ENCODE peak calls at places on chromosome 10, in eight cellular contexts. Z is breast epithelium, S is SJSA1, A is AG04450, W is heart left ventricle, F is vagina, K is RWPE1, Q is GM23338. T is an unnamed sample.

GRCh38 chr10:71658349-71658745 is 61.2 kb downstream of the C10orf105 start:
- DNase-seq in Z (no peak), A (no peak), W (no peak), S (no peak), Q (no peak), K (no peak), F (no peak), T (no peak)

GRCh38 chr10:101397140-101397539 is 43.2 kb downstream of the BTRC start:
- DNase-seq in Q (peak; percentile 80), F (no peak), K (peak; percentile 26), S (peak; percentile 9), W (no peak), A (peak; percentile 26), Z (no peak), T (no peak)

GRCh38 chr10:63703740-63704345 is 182.6 kb downstream of the REEP3 start:
- DNase-seq in K (no peak), Z (no peak), W (no peak), A (no peak), Q (no peak), F (no peak), S (no peak), T (no peak)

GRCh38 chr10:125812128-125812527 is 10.9 kb downstream of the UROS start:
- DNase-seq in S (no peak), A (no peak), F (no peak), Z (no peak), K (no peak), Q (no peak), W (no peak), T (no peak)

GRCh38 chr10:1044146-1044545 is 4.8 kb downstream of the IDI1 start:
- DNase-seq in Z (no peak), A (no peak), W (no peak), F (no peak), S (no peak), Q (no peak), K (no peak), T (no peak)

GRCh38 chr10:4109469-4109868 is 324.5 kb upstream of the KLF6 start:
- DNase-seq in Z (no peak), S (no peak), K (no peak), A (no peak), Q (no peak), F (no peak), W (no peak), T (no peak)

GRCh38 chr10:64115913-64116643 is 594.9 kb downstream of the REEP3 start:
- DNase-seq in K (peak; percentile 24), W (no peak), S (peak; percentile 5), Z (no peak), Q (peak; percentile 75), A (no peak), F (no peak), T (no peak)

GRCh38 chr10:92756233-92757065 is 66.7 kb downstream of the HHEX start:
- DNase-seq in W (no peak), S (no peak), K (no peak), Z (no peak), A (no peak), F (no peak), Q (no peak), T (no peak)

GRCh38 chr10:74500806-74501205 is 325.6 kb upstream of the KAT6B start:
- DNase-seq in S (peak; percentile 72), W (no peak), Q (no peak), Z (no peak), F (no peak), K (no peak), A (peak; percentile 13), T (no peak)

GRCh38 chr10:60395711-60396110 is 6.0 kb upstream of the ANK3 start:
- DNase-seq in K (no peak), S (no peak), W (no peak), Q (no peak), A (no peak), Z (no peak), F (no peak), T (no peak)

GRCh38 chr10:80509403-80510161 is 28.1 kb upstream of the SH2D4B start:
- DNase-seq in K (peak; percentile 96), A (peak; percentile 29), Q (no peak), F (no peak), S (peak; percentile 94), W (peak; percentile 75), Z (no peak), T (peak; percentile 65)

GRCh38 chr10:92757720-92758119 is 68.0 kb downstream of the HHEX start:
- DNase-seq in K (no peak), Q (no peak), A (no peak), F (no peak), W (no peak), Z (no peak), S (no peak), T (no peak)

GRCh38 chr10:46520941-46521340 is 35.5 kb downstream of the GPRIN2 start:
- DNase-seq in W (peak; percentile 22), F (no peak), K (peak; percentile 55), A (no peak), Z (no peak), S (peak; percentile 85), Q (no peak), T (no peak)

GRCh38 chr10:119206603-119207366 is 586 bp upstream of the GRK5 start:
- DNase-seq in F (peak; percentile 93), A (no peak), Q (peak; percentile 76), W (peak; percentile 83), Z (peak; percentile 48), S (peak; percentile 85), K (peak; percentile 64), T (peak; percentile 82)

GRCh38 chr10:120460191-120460590 is 3.2 kb downstream of the PLPP4 start:
- DNase-seq in A (no peak), F (peak; percentile 20), Q (no peak), W (no peak), S (no peak), K (no peak), Z (no peak), T (no peak)

GRCh38 chr10:114301177-114301576 is 62.1 kb downstream of the VWA2 start:
- DNase-seq in A (no peak), Z (no peak), K (peak; percentile 88), Q (no peak), W (no peak), S (no peak), F (no peak), T (no peak)

GRCh38 chr10:116769791-116770190 is 27.4 kb upstream of the HSPA12A start:
- DNase-seq in S (no peak), Z (no peak), F (no peak), W (no peak), Q (no peak), A (no peak), K (peak; percentile 29), T (peak; percentile 49)

GRCh38 chr10:30724296-30724695 is 94.7 kb upstream of the LYZL2 start:
- DNase-seq in Z (no peak), K (no peak), W (no peak), F (no peak), S (no peak), A (no peak), Q (no peak), T (no peak)

GRCh38 chr10:53006663-53007610 is 234.4 kb upstream of the MBL2 start:
- DNase-seq in K (no peak), S (no peak), A (no peak), F (no peak), W (no peak), Z (no peak), Q (no peak), T (no peak)

GRCh38 chr10:31853629-31854028 is 75.0 kb downstream of the ARHGAP12 start:
- DNase-seq in W (no peak), Q (no peak), A (no peak), K (no peak), S (no peak), F (no peak), Z (no peak), T (no peak)
- H3K27ac ChIP-seq in W (no peak overlapping the region), Q (no peak overlapping the region), A (no peak overlapping the region), K (no peak overlapping the region), S (no peak overlapping the region), F (no peak overlapping the region), Z (no peak overlapping the region), T (no peak overlapping the region)

GRCh38 chr10:62080905-62081304 is 179.4 kb downstream of the ARID5B start:
- DNase-seq in Z (no peak), F (no peak), S (no peak), K (no peak), W (no peak), Q (peak; percentile 17), A (no peak), T (no peak)
- H3K27ac ChIP-seq in Z (peak overlapping the region; percentile 88), F (peak overlapping the region; percentile 86), S (no peak overlapping the region), K (peak overlapping the region; percentile 56), W (peak overlapping the region; percentile 88), Q (no peak overlapping the region), A (peak overlapping the region; percentile 58), T (peak overlapping the region; percentile 92)

GRCh38 chr10:7547825-7548224 is 118.9 kb downstream of the ITIH5 start:
- DNase-seq in Q (no peak), S (no peak), W (no peak), Z (peak; percentile 59), K (no peak), A (no peak), F (no peak), T (peak; percentile 56)

GRCh38 chr10:7551891-7552731 is 114.7 kb downstream of the ITIH5 start:
- DNase-seq in A (no peak), S (peak; percentile 33), W (no peak), Z (peak; percentile 30), F (no peak), K (no peak), Q (peak; percentile 51), T (no peak)

GRCh38 chr10:7550038-7550437 is 116.7 kb downstream of the ITIH5 start:
- DNase-seq in F (no peak), Q (no peak), A (no peak), S (no peak), W (no peak), Z (no peak), K (no peak), T (no peak)

GRCh38 chr10:7553531-7553930 is 113.2 kb downstream of the ITIH5 start:
- DNase-seq in W (no peak), S (no peak), F (no peak), K (no peak), Z (no peak), Q (no peak), A (no peak), T (no peak)

GRCh38 chr10:7551289-7551688 is 115.5 kb downstream of the ITIH5 start:
- DNase-seq in F (no peak), Z (no peak), Q (no peak), A (no peak), K (no peak), W (no peak), S (no peak), T (no peak)
- H3K27ac ChIP-seq in F (no peak overlapping the region), Z (no peak overlapping the region), Q (no peak overlapping the region), A (no peak overlapping the region), K (no peak overlapping the region), W (peak overlapping the region; percentile 43), S (no peak overlapping the region), T (peak overlapping the region; percentile 53)

DNA sequence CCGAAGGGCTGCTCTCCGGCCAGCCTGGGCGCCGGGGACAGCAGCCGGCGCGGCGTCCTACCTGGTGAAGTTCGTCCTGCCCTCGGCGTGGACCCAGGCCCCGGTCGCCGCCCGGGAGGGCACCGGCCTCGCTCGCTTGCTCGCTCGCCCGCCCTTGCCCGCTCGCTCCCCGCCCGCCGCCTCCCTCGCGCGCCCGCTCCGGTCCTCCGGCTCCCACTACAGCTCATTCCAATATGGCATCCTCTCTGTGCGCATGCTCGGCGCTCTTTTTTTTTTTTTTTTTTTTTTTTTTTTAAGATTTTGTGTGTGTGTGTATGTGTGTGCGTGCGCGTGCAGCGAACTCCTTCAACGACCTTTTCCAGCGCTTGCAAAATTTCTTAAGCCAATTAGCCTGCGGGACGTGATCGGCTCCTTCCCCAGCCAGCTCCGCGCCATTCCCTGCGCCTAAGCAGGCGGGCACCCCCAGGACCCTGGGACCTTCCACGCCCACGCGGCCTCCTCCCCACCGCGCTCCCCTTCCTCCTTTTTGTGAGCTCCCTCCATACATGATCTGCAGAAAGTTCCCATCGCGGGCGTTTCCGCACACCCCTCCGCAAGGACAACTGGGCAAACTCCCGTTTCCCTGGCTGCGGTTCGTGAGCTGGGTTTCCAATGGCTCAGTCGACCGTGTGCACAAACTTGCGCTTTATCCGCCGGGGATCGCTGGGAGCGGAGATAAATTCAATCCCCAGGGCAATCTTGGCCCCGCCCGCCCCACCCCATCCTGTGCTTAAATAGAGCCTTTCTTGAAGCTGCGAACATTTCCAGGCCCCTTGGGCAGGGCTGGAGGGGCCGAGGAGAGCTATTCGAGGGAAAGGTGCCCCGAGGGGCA is at the start of gene SFMBT2:
- DNase-seq in W (peak; percentile 68), F (peak; percentile 90), A (peak; percentile 10), Q (peak; percentile 91), K (peak; percentile 74), S (peak; percentile 49), Z (no peak), T (no peak)
- H3K27ac ChIP-seq in W (peak within 1 kb of the TSS; percentile 93), F (peak within 1 kb of the TSS; percentile 89), A (no peak within 1 kb of the TSS), Q (no peak within 1 kb of the TSS), K (peak within 1 kb of the TSS; percentile 74), S (no peak within 1 kb of the TSS), Z (peak within 1 kb of the TSS; percentile 75), T (peak within 1 kb of the TSS; percentile 31)

T was measured in coronary artery.